ENCODE peak calls at places on chromosomes 5 and 9, in four cellular contexts. I is heart right ventricle, R is neuronal stem cell, A is astrocyte. T is an unnamed sample.

GRCh38 chr9:124452841-124453585 is 2.8 kb downstream of the ADGRD2 start:
- DNase-seq in I (no peak), R (no peak), A (no peak), T (no peak)

GRCh38 chr9:130117816-130118632 is 54.2 kb upstream of the NCS1 start:
- DNase-seq in I (no peak), R (no peak), A (peak), T (no peak)

GRCh38 chr5:1865486-1865885 is 17.2 kb downstream of the IRX4 start:
- DNase-seq in I (no peak), R (no peak), A (no peak), T (no peak)

GRCh38 chr9:4666042-4666699 is at the start of gene SPATA6L:
- DNase-seq in I (peak), R (no peak), A (peak), T (peak)

GRCh38 chr5:72077390-72077789 is 29.9 kb upstream of the MAP1B start:
- DNase-seq in I (no peak), R (no peak), A (no peak), T (no peak)

GRCh38 chr5:69368458-69369368 is 607 bp downstream of the AK6 start:
- DNase-seq in I (no peak), R (peak), A (peak), T (peak)

GRCh38 chr5:16568875-16569580 is 47.8 kb downstream of the RETREG1 start:
- DNase-seq in I (peak), R (no peak), A (peak), T (peak)

GRCh38 chr5:177496111-177497010 is 1.0 kb downstream of the PDLIM7 start:
- DNase-seq in I (no peak), R (peak), A (peak), T (no peak)

GRCh38 chr5:172603425-172603824 is 37.6 kb upstream of the NEURL1B start:
- DNase-seq in I (no peak), R (peak), A (peak), T (peak)

GRCh38 chr9:37410969-37411785 is 11.3 kb upstream of the GRHPR start:
- DNase-seq in I (no peak), R (no peak), A (no peak), T (no peak)

GRCh38 chr5:80034962-80035821 is at the start of gene THBS4:
- DNase-seq in I (peak), R (peak), A (no peak), T (no peak)

GRCh38 chr9:4491621-4491975 is 1.3 kb downstream of the SLC1A1 start:
- DNase-seq in I (no peak), R (no peak), A (no peak), T (no peak)

GRCh38 chr5:179603308-179603707 is 20.2 kb downstream of the HNRNPH1 start:
- DNase-seq in I (no peak), R (no peak), A (no peak), T (no peak)

GRCh38 chr5:141958773-141959172 is 771 bp upstream of the PCDH12 start:
- DNase-seq in I (no peak), R (no peak), A (no peak), T (no peak)

GRCh38 chr9:126491256-126491879 is 122.4 kb upstream of the LMX1B start:
- DNase-seq in I (no peak), R (peak), A (peak), T (peak)

GRCh38 chr5:37812365-37812764 is 27.5 kb downstream of the GDNF start:
- DNase-seq in I (no peak), R (no peak), A (no peak), T (no peak)

GRCh38 chr5:72555871-72556270 is 48.7 kb upstream of the ZNF366 start:
- DNase-seq in I (no peak), R (no peak), A (no peak), T (no peak)

GRCh38 chr5:37665889-37666288 is 174.0 kb downstream of the GDNF start:
- DNase-seq in I (peak), R (no peak), A (peak), T (peak)

GRCh38 chr5:143682788-143683419 is 129.1 kb upstream of the HMHB1 start:
- DNase-seq in I (no peak), R (no peak), A (no peak), T (no peak)

GRCh38 chr5:2714805-2715204 is 36.7 kb downstream of the IRX2 start:
- DNase-seq in I (no peak), R (no peak), A (no peak), T (no peak)

GRCh38 chr5:157816682-157817268 is 42.2 kb downstream of the CLINT1 start:
- DNase-seq in I (no peak), R (no peak), A (no peak), T (no peak)

GRCh38 chr5:32794086-32794485 is 83.0 kb downstream of the NPR3 start:
- DNase-seq in I (no peak), R (no peak), A (no peak), T (no peak)

GRCh38 chr5:115116001-115116400 is 53.7 kb downstream of the TRIM36 start:
- DNase-seq in I (no peak), R (no peak), A (no peak), T (no peak)

GRCh38 chr5:168269950-168270349 is 21.5 kb upstream of the WWC1 start:
- DNase-seq in I (no peak), R (no peak), A (no peak), T (no peak)

GRCh38 chr5:111173476-111173875 is 50.7 kb upstream of the CAMK4 start:
- DNase-seq in I (no peak), R (no peak), A (peak), T (no peak)

GRCh38 chr9:35311891-35312639 is 150.3 kb downstream of the UNC13B start:
- DNase-seq in I (peak), R (no peak), A (no peak), T (no peak)

GRCh38 chr5:112757468-112758208 is 20.0 kb downstream of the APC start:
- DNase-seq in I (no peak), R (peak), A (peak), T (no peak)

GRCh38 chr5:133274597-133274935 is 222.8 kb downstream of the HSPA4 start:
- DNase-seq in I (no peak), R (peak), A (no peak), T (no peak)

GRCh38 chr5:148909766-148910165 is 83.4 kb downstream of the ADRB2 start:
- DNase-seq in I (no peak), R (no peak), A (no peak), T (no peak)

GRCh38 chr9:92406506-92406905 is 2.1 kb upstream of the OGN start:
- DNase-seq in I (no peak), R (no peak), A (peak), T (no peak)

GRCh38 chr5:164360589-164360988 is 855.2 kb downstream of the MAT2B start:
- DNase-seq in I (no peak), R (no peak), A (peak), T (no peak)

GRCh38 chr5:134524219-134524825 is 1.1 kb upstream of the JADE2 start:
- DNase-seq in I (peak), R (no peak), A (peak), T (peak)

GRCh38 chr5:1727571-1727970 is 72.1 kb downstream of the MRPL36 start:
- DNase-seq in I (no peak), R (no peak), A (no peak), T (no peak)

GRCh38 chr9:121372239-121372562 is 2.2 kb upstream of the STOM start:
- DNase-seq in I (no peak), R (no peak), A (no peak), T (no peak)

GRCh38 chr9:121372563-121373400 is 2.7 kb upstream of the STOM start:
- DNase-seq in I (no peak), R (no peak), A (no peak), T (no peak)

GRCh38 chr9:121373401-121373769 is 3.3 kb upstream of the STOM start:
- DNase-seq in I (no peak), R (no peak), A (no peak), T (no peak)

GRCh38 chr9:121369595-121370265 is at the start of gene STOM:
- DNase-seq in I (peak), R (no peak), A (peak), T (no peak)

GRCh38 chr9:121371495-121371911 is 1.5 kb upstream of the STOM start:
- DNase-seq in I (no peak), R (no peak), A (no peak), T (no peak)
- H3K27ac ChIP-seq in I (peak), R (no peak), A (no peak), T (no peak)

GRCh38 chr9:107989099-107989498 is 499.5 kb upstream of the KLF4 start:
- DNase-seq in I (no peak), R (no peak), A (no peak), T (no peak)
- H3K27ac ChIP-seq in I (no peak), R (no peak), A (no peak), T (no peak)

DNA sequence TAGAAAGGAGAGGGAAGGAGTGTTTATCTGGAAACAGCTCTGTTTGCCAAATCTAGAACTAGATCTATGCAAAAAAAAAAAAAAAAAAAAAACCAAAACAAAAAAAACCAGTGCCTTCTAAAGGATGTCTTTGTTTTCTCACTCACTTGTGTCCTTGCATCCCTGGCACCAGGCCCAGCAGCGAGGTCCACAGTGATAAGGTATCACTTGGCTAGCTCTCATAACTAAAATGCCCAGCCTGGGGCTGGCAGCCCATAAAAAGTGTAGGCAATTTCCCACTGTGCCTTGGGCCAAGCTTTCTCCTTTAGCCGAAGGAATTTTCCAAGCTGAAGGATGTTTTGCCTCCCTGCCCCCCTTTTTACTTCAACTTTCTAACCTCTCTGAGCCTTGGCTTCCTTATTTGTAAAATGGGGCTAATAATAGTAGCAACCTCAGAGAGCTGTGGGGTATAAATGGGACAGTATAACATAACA is 20.8 kb downstream of the RGS3 start:
- DNase-seq in I (peak), R (no peak), A (no peak), T (no peak)
- H3K27ac ChIP-seq in I (peak), R (no peak), A (no peak), T (no peak)

DNA sequence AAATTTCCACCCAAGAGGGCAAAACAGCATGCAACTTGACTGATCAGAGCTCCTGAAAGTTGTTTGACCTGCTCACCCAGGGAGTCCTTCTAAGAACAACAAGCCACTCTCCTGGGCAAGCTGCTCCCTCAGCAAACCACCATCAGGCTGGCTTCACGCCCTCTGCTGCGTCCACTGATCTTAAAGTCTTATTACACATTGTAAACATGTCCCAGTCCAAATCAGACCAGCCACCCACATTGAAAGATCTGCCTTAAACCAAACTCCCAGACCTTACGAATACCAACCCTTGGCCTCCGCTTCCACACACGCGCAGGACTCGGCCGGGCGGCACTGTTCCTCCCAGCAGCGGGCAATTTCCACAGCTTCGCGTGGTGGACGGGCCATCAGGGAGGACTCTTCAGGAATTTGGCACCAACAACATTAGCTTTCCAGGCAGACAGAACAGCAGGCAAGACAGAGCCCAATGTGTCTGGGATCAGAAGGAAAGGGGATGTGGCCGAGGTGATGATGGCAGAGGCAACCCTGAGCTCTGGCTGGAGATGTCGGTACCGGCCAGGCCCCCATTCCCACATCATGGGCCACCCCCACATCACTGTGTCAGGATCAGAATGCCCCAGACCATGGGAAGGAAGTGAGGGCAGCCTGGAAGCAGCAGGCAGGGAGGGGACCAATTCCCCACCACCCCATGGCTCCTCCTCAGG is 56.8 kb downstream of the SEMA4D start:
- DNase-seq in I (no peak), R (no peak), A (no peak), T (no peak)
- H3K27ac ChIP-seq in I (no peak), R (no peak), A (no peak), T (no peak)

GRCh38 chr9:89009049-89009840 is 18.0 kb downstream of the S1PR3 start:
- DNase-seq in I (no peak), R (no peak), A (no peak), T (no peak)
- H3K27ac ChIP-seq in I (no peak), R (no peak), A (no peak), T (no peak)

DNA sequence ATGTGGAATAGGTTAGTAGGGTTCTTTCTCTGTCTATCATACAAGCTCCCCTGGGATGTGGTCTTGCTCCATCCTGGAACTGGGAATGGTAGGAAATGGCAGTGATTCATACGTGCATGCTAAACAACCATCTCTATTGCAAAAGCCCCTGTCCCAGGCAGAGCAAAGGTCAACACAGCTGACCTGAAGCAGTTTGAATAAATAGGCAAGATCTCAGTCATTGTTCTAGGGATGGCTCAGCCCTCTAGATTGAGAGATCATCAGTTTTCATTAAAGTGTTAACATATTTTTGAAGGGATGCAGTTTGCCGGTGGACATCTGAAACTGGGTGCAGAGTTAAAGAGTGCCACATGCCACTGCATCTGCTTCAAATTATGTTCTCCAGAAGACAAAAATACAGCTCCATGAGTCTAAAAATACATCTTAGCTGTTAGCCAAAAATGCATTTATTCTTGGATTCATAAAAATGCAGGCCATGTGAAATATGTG is 224.1 kb downstream of the ESM1 start:
- DNase-seq in I (no peak), R (no peak), A (peak), T (no peak)
- H3K27ac ChIP-seq in I (no peak), R (no peak), A (peak), T (no peak)